ENCODE peak calls at places on chromosomes 11 and 22, in nine cellular contexts. O, B, K, I, C, V, U, P and Y are unnamed samples.

GRCh38 chr11:60700689-60701508 is 1.5 kb downstream of the MS4A8 start:
- DNase-seq in C (no peak), P (no peak), O (peak; percentile 79), B (no peak), I (peak; percentile 41), U (no peak), K (peak; percentile 10), V (peak; percentile 41), Y (no peak)

GRCh38 chr11:60634151-60634550 is 65.3 kb upstream of the MS4A8 start:
- DNase-seq in K (no peak), P (no peak), I (no peak), C (no peak), U (no peak), O (peak; percentile 32), V (peak; percentile 3), B (no peak), Y (no peak)

GRCh38 chr22:49119551-49119952 is 708.1 kb downstream of the BRD1 start:
- DNase-seq in K (no peak), O (no peak), P (no peak), U (peak; percentile 36), B (no peak), C (no peak), V (no peak), I (peak; percentile 62), Y (no peak)

GRCh38 chr11:86800076-86800955 is at the start of gene PRSS23:
- DNase-seq in U (peak; percentile 69), I (peak; percentile 87), O (peak; percentile 78), P (peak; percentile 75), V (peak; percentile 88), B (peak; percentile 44), K (peak; percentile 71), C (no peak), Y (no peak)

GRCh38 chr11:117177534-117178209 is 871 bp upstream of the SIDT2 start:
- DNase-seq in O (peak; percentile 46), I (no peak), C (no peak), B (no peak), K (no peak), U (no peak), P (no peak), V (no peak), Y (no peak)

GRCh38 chr11:128467610-128468041 is 119.7 kb downstream of the ETS1 start:
- DNase-seq in B (peak; percentile 100), V (no peak), I (peak; percentile 70), P (no peak), U (peak; percentile 42), K (no peak), O (peak; percentile 86), C (no peak), Y (peak; percentile 42)

GRCh38 chr11:2263012-2263565 is 7.3 kb downstream of the ASCL2 start:
- DNase-seq in I (no peak), K (no peak), P (no peak), B (no peak), U (no peak), V (no peak), O (no peak), C (no peak), Y (no peak)

GRCh38 chr22:39144101-39144815 is 8.2 kb downstream of the CBX7 start:
- DNase-seq in P (peak; percentile 61), V (no peak), U (no peak), C (peak; percentile 44), K (peak; percentile 89), I (peak; percentile 17), B (peak; percentile 30), O (peak; percentile 17), Y (peak; percentile 63)

GRCh38 chr22:27474112-27474571 is 327.4 kb downstream of the MN1 start:
- DNase-seq in O (peak; percentile 77), K (no peak), I (no peak), U (no peak), V (no peak), C (no peak), P (no peak), B (no peak), Y (no peak)

GRCh38 chr11:64934765-64935633 is 694 bp downstream of the GPHA2 start:
- DNase-seq in U (no peak), P (no peak), O (no peak), I (peak; percentile 50), B (no peak), C (no peak), V (no peak), K (no peak), Y (no peak)

GRCh38 chr11:24356501-24356900 is 140.4 kb upstream of the LUZP2 start:
- DNase-seq in K (no peak), C (no peak), B (peak; percentile 1), I (no peak), O (no peak), V (peak; percentile 59), P (no peak), U (no peak), Y (no peak)

GRCh38 chr11:111395749-111396148 is 16.7 kb upstream of the POU2AF1 start:
- DNase-seq in I (no peak), U (no peak), C (no peak), K (no peak), B (no peak), V (no peak), P (no peak), O (no peak), Y (no peak)

GRCh38 chr11:59791639-59792038 is 18.9 kb downstream of the MRPL16 start:
- DNase-seq in I (no peak), U (no peak), K (no peak), O (no peak), V (no peak), P (no peak), C (no peak), B (no peak), Y (no peak)

GRCh38 chr11:20668410-20668809 is 976 bp upstream of the NELL1 start:
- DNase-seq in C (no peak), I (no peak), P (no peak), K (no peak), U (no peak), B (no peak), O (no peak), V (no peak), Y (no peak)

GRCh38 chr11:74447720-74448119 is 19.6 kb downstream of the KCNE3 start:
- DNase-seq in I (no peak), K (no peak), O (no peak), U (no peak), B (no peak), P (no peak), C (no peak), V (no peak), Y (no peak)

GRCh38 chr11:126262216-126262615 is 6.5 kb downstream of the SRPRA start:
- DNase-seq in C (no peak), B (no peak), U (no peak), P (no peak), I (no peak), O (no peak), V (no peak), K (no peak), Y (no peak)

GRCh38 chr22:49979587-49980264 is 19.2 kb downstream of the PIM3 start:
- DNase-seq in C (no peak), P (peak; percentile 59), V (no peak), I (peak; percentile 29), O (peak; percentile 63), B (no peak), K (peak; percentile 70), U (no peak), Y (no peak)

GRCh38 chr11:117535870-117536411 is 208.3 kb downstream of the CEP164 start:
- DNase-seq in B (no peak), U (no peak), O (no peak), V (no peak), I (no peak), P (no peak), C (no peak), K (no peak), Y (no peak)

GRCh38 chr22:31492151-31492550 is 2.5 kb upstream of the EIF4ENIF1 start:
- DNase-seq in B (no peak), C (no peak), K (no peak), U (no peak), I (no peak), V (no peak), P (no peak), O (no peak), Y (no peak)

GRCh38 chr22:31496007-31496734 is at the start of gene SFI1:
- DNase-seq in I (peak; percentile 94), O (peak; percentile 81), U (peak; percentile 92), V (peak; percentile 92), C (peak; percentile 96), B (peak; percentile 87), P (peak; percentile 95), K (peak; percentile 96), Y (peak; percentile 96)

GRCh38 chr22:31497148-31497938 is 1.0 kb downstream of the SFI1 start:
- DNase-seq in K (peak; percentile 24), I (no peak), U (no peak), B (no peak), C (no peak), O (peak; percentile 4), P (no peak), V (no peak), Y (peak; percentile 70)

GRCh38 chr22:31496735-31497146 is 405 bp downstream of the SFI1 start:
- DNase-seq in V (no peak), B (no peak), O (no peak), P (peak; percentile 64), K (no peak), U (peak; percentile 23), C (peak; percentile 34), I (peak; percentile 47), Y (peak; percentile 68)

GRCh38 chr22:31495343-31495742 is 993 bp upstream of the SFI1 start:
- DNase-seq in K (no peak), O (no peak), I (no peak), B (no peak), P (no peak), V (no peak), U (no peak), C (no peak), Y (no peak)
- H3K27ac ChIP-seq in K (peak overlapping the region; percentile 70), O (peak overlapping the region; percentile 56), I (peak overlapping the region; percentile 58), B (no peak overlapping the region), P (peak overlapping the region; percentile 82), V (no peak overlapping the region), U (peak overlapping the region; percentile 88), C (peak overlapping the region; percentile 90), Y (peak overlapping the region; percentile 89)

GRCh38 chr22:17117890-17118289 is 3.3 kb downstream of the TMEM121B start:
- DNase-seq in I (no peak), V (no peak), O (no peak), C (no peak), K (no peak), P (no peak), B (no peak), U (no peak), Y (peak; percentile 32)
- H3K4me3 ChIP-seq in I (no peak overlapping the region), V (no peak overlapping the region), O (no peak overlapping the region), C (peak overlapping the region; percentile 0), K (no peak overlapping the region), P (no peak overlapping the region), B (no peak overlapping the region), U (no peak overlapping the region), Y (peak overlapping the region; percentile 29)

GRCh38 chr22:36014539-36015072 is 14.0 kb downstream of the RBFOX2 start:
- DNase-seq in I (no peak), V (no peak), K (no peak), O (no peak), C (no peak), U (no peak), P (no peak), B (no peak), Y (no peak)
- H3K4me1 ChIP-seq in I (peaks cover 54% of the 10 kb centered on the region), V (peaks cover 48% of the 10 kb centered on the region), K (no peaks in the 10 kb centered on the region), O (no peaks in the 10 kb centered on the region), C (no peaks in the 10 kb centered on the region), U (peaks cover 70% of the 10 kb centered on the region), P (peaks cover 53% of the 10 kb centered on the region), B (peaks cover 22% of the 10 kb centered on the region), Y (no peaks in the 10 kb centered on the region)

GRCh38 chr11:102763440-102763839 is 17.0 kb downstream of the MMP10 start:
- DNase-seq in U (no peak), P (no peak), C (no peak), I (no peak), B (peak; percentile 28), V (no peak), O (peak; percentile 68), K (no peak), Y (no peak)
- H3K27ac ChIP-seq in U (no peak overlapping the region), P (no peak overlapping the region), C (no peak overlapping the region), I (no peak overlapping the region), B (no peak overlapping the region), V (no peak overlapping the region), O (no peak overlapping the region), K (no peak overlapping the region), Y (no peak overlapping the region)